ENCODE peak calls at places on chromosomes 6 and 20, in eight cellular contexts. One of them, this sample, is unnamed.

GRCh38 chr6:138509371-138509770 is 10.1 kb upstream of the NHSL1 start:
- DNase-seq in GM23338: peak; percentile 71
- DNase-seq in tibial nerve: no peak
- DNase-seq in heart left ventricle: no peak
- DNase-seq in osteoblast: peak; percentile 46
- DNase-seq in AG10803: peak; percentile 48
- DNase-seq in esophagus squamous epithelium: no peak
- DNase-seq in stomach: peak; percentile 63
- DNase-seq in this sample: peak; percentile 36

GRCh38 chr6:139388384-139388783 is 13.9 kb upstream of the CITED2 start:
- DNase-seq in stomach: no peak
- DNase-seq in GM23338: no peak
- DNase-seq in AG10803: no peak
- DNase-seq in heart left ventricle: no peak
- DNase-seq in tibial nerve: no peak
- DNase-seq in osteoblast: no peak
- DNase-seq in esophagus squamous epithelium: no peak
- DNase-seq in this sample: no peak

GRCh38 chr6:108106694-108107093 is 32.2 kb upstream of the OSTM1 start:
- DNase-seq in GM23338: no peak
- DNase-seq in esophagus squamous epithelium: no peak
- DNase-seq in heart left ventricle: no peak
- DNase-seq in AG10803: no peak
- DNase-seq in tibial nerve: no peak
- DNase-seq in osteoblast: no peak
- DNase-seq in stomach: no peak
- DNase-seq in this sample: no peak

GRCh38 chr20:19456600-19457390 is 244.4 kb downstream of the SLC24A3 start:
- DNase-seq in stomach: no peak
- DNase-seq in GM23338: no peak
- DNase-seq in tibial nerve: no peak
- DNase-seq in osteoblast: no peak
- DNase-seq in AG10803: no peak
- DNase-seq in esophagus squamous epithelium: no peak
- DNase-seq in heart left ventricle: no peak
- DNase-seq in this sample: no peak

GRCh38 chr20:64220420-64220819 is 35.1 kb upstream of the PCMTD2 start:
- DNase-seq in heart left ventricle: no peak
- DNase-seq in tibial nerve: no peak
- DNase-seq in stomach: no peak
- DNase-seq in GM23338: no peak
- DNase-seq in esophagus squamous epithelium: no peak
- DNase-seq in AG10803: no peak
- DNase-seq in osteoblast: no peak
- DNase-seq in this sample: no peak

GRCh38 chr6:53311586-53311935 is 37.2 kb downstream of the ELOVL5 start:
- DNase-seq in osteoblast: no peak
- DNase-seq in AG10803: peak; percentile 66
- DNase-seq in GM23338: no peak
- DNase-seq in heart left ventricle: no peak
- DNase-seq in tibial nerve: no peak
- DNase-seq in esophagus squamous epithelium: no peak
- DNase-seq in stomach: no peak
- DNase-seq in this sample: no peak

GRCh38 chr6:87837876-87838275 is 135.8 kb upstream of the AKIRIN2 start:
- DNase-seq in tibial nerve: no peak
- DNase-seq in esophagus squamous epithelium: no peak
- DNase-seq in AG10803: no peak
- DNase-seq in heart left ventricle: no peak
- DNase-seq in stomach: no peak
- DNase-seq in GM23338: no peak
- DNase-seq in osteoblast: no peak
- DNase-seq in this sample: no peak

GRCh38 chr20:17841751-17842191 is 126.8 kb downstream of the SNX5 start:
- DNase-seq in osteoblast: no peak
- DNase-seq in heart left ventricle: peak; percentile 69
- DNase-seq in esophagus squamous epithelium: no peak
- DNase-seq in tibial nerve: peak; percentile 36
- DNase-seq in GM23338: no peak
- DNase-seq in stomach: no peak
- DNase-seq in AG10803: peak; percentile 84
- DNase-seq in this sample: peak; percentile 75

GRCh38 chr6:81696505-81696904 is 56.0 kb downstream of the TENT5A start:
- DNase-seq in GM23338: peak; percentile 8
- DNase-seq in heart left ventricle: no peak
- DNase-seq in tibial nerve: no peak
- DNase-seq in esophagus squamous epithelium: no peak
- DNase-seq in osteoblast: no peak
- DNase-seq in stomach: peak; percentile 29
- DNase-seq in AG10803: no peak
- DNase-seq in this sample: no peak

GRCh38 chr20:46959081-46959692 is 64.5 kb downstream of the EYA2 start:
- DNase-seq in tibial nerve: no peak
- DNase-seq in esophagus squamous epithelium: no peak
- DNase-seq in stomach: no peak
- DNase-seq in osteoblast: peak; percentile 94
- DNase-seq in heart left ventricle: no peak
- DNase-seq in GM23338: no peak
- DNase-seq in AG10803: peak; percentile 91
- DNase-seq in this sample: no peak

GRCh38 chr20:8401491-8401890 is 269.4 kb downstream of the PLCB1 start:
- DNase-seq in esophagus squamous epithelium: no peak
- DNase-seq in GM23338: no peak
- DNase-seq in osteoblast: no peak
- DNase-seq in AG10803: peak; percentile 39
- DNase-seq in stomach: no peak
- DNase-seq in heart left ventricle: no peak
- DNase-seq in tibial nerve: no peak
- DNase-seq in this sample: no peak

GRCh38 chr6:107701231-107701630 is 122.9 kb downstream of the SCML4 start:
- DNase-seq in tibial nerve: no peak
- DNase-seq in GM23338: no peak
- DNase-seq in stomach: no peak
- DNase-seq in esophagus squamous epithelium: no peak
- DNase-seq in AG10803: no peak
- DNase-seq in osteoblast: no peak
- DNase-seq in heart left ventricle: no peak
- DNase-seq in this sample: no peak

GRCh38 chr20:10213526-10213925 is 5.1 kb upstream of the SNAP25 start:
- DNase-seq in AG10803: no peak
- DNase-seq in esophagus squamous epithelium: no peak
- DNase-seq in osteoblast: no peak
- DNase-seq in heart left ventricle: no peak
- DNase-seq in tibial nerve: no peak
- DNase-seq in GM23338: no peak
- DNase-seq in stomach: no peak
- DNase-seq in this sample: no peak

GRCh38 chr6:162124710-162125435 is 602.7 kb downstream of the PRKN start:
- DNase-seq in osteoblast: no peak
- DNase-seq in GM23338: no peak
- DNase-seq in stomach: no peak
- DNase-seq in AG10803: no peak
- DNase-seq in esophagus squamous epithelium: no peak
- DNase-seq in tibial nerve: no peak
- DNase-seq in heart left ventricle: no peak
- DNase-seq in this sample: no peak

GRCh38 chr6:118896339-118897136 is 2.6 kb downstream of the ASF1A start:
- DNase-seq in AG10803: peak; percentile 49
- DNase-seq in osteoblast: no peak
- DNase-seq in GM23338: peak; percentile 64
- DNase-seq in esophagus squamous epithelium: no peak
- DNase-seq in tibial nerve: no peak
- DNase-seq in stomach: no peak
- DNase-seq in heart left ventricle: no peak
- DNase-seq in this sample: no peak

GRCh38 chr20:9149796-9150195 is 80.9 kb downstream of the PLCB4 start:
- DNase-seq in esophagus squamous epithelium: no peak
- DNase-seq in stomach: no peak
- DNase-seq in tibial nerve: no peak
- DNase-seq in heart left ventricle: no peak
- DNase-seq in osteoblast: no peak
- DNase-seq in GM23338: no peak
- DNase-seq in AG10803: no peak
- DNase-seq in this sample: no peak

GRCh38 chr6:14441371-14441781 is 323.8 kb downstream of the CD83 start:
- DNase-seq in stomach: no peak
- DNase-seq in GM23338: no peak
- DNase-seq in esophagus squamous epithelium: no peak
- DNase-seq in tibial nerve: no peak
- DNase-seq in osteoblast: no peak
- DNase-seq in AG10803: peak; percentile 91
- DNase-seq in heart left ventricle: peak; percentile 36
- DNase-seq in this sample: no peak

GRCh38 chr6:152353440-152353839 is 283.7 kb downstream of the SYNE1 start:
- DNase-seq in AG10803: no peak
- DNase-seq in esophagus squamous epithelium: no peak
- DNase-seq in osteoblast: no peak
- DNase-seq in heart left ventricle: no peak
- DNase-seq in tibial nerve: no peak
- DNase-seq in stomach: no peak
- DNase-seq in GM23338: no peak
- DNase-seq in this sample: no peak

GRCh38 chr6:152356016-152356415 is 281.1 kb downstream of the SYNE1 start:
- DNase-seq in AG10803: peak; percentile 16
- DNase-seq in esophagus squamous epithelium: no peak
- DNase-seq in stomach: no peak
- DNase-seq in osteoblast: no peak
- DNase-seq in tibial nerve: no peak
- DNase-seq in GM23338: no peak
- DNase-seq in heart left ventricle: no peak
- DNase-seq in this sample: no peak

GRCh38 chr6:152355166-152355565 is 282.0 kb downstream of the SYNE1 start:
- DNase-seq in AG10803: no peak
- DNase-seq in esophagus squamous epithelium: no peak
- DNase-seq in stomach: no peak
- DNase-seq in osteoblast: no peak
- DNase-seq in heart left ventricle: no peak
- DNase-seq in GM23338: no peak
- DNase-seq in tibial nerve: no peak
- DNase-seq in this sample: no peak

GRCh38 chr6:152360016-152360415 is 277.1 kb downstream of the SYNE1 start:
- DNase-seq in GM23338: no peak
- DNase-seq in stomach: no peak
- DNase-seq in heart left ventricle: no peak
- DNase-seq in esophagus squamous epithelium: no peak
- DNase-seq in AG10803: no peak
- DNase-seq in osteoblast: no peak
- DNase-seq in tibial nerve: no peak
- DNase-seq in this sample: no peak

GRCh38 chr6:152356659-152357058 is 280.5 kb downstream of the SYNE1 start:
- DNase-seq in AG10803: peak; percentile 51
- DNase-seq in GM23338: peak; percentile 64
- DNase-seq in osteoblast: no peak
- DNase-seq in tibial nerve: no peak
- DNase-seq in heart left ventricle: no peak
- DNase-seq in esophagus squamous epithelium: no peak
- DNase-seq in stomach: no peak
- DNase-seq in this sample: no peak
- TF ChIP-seq CTCF in AG10803: peak; percentile 37
- TF ChIP-seq CTCF in GM23338: peak; percentile 61
- TF ChIP-seq CTCF in osteoblast: peak; percentile 33
- TF ChIP-seq CTCF in tibial nerve: no peak
- TF ChIP-seq CTCF in heart left ventricle: peak; percentile 42
- TF ChIP-seq CTCF in esophagus squamous epithelium: no peak
- TF ChIP-seq CTCF in stomach: no peak
- TF ChIP-seq CTCF in this sample: no peak

GRCh38 chr20:32536861-32537656 is 48.1 kb downstream of the NOL4L start:
- DNase-seq in osteoblast: no peak
- DNase-seq in AG10803: no peak
- DNase-seq in tibial nerve: no peak
- DNase-seq in esophagus squamous epithelium: no peak
- DNase-seq in GM23338: peak; percentile 61
- DNase-seq in heart left ventricle: no peak
- DNase-seq in stomach: peak; percentile 90
- DNase-seq in this sample: no peak
- H3K4me3 ChIP-seq in osteoblast: no peak overlapping the region
- H3K4me3 ChIP-seq in AG10803: peak overlapping the region; percentile 18
- H3K4me3 ChIP-seq in tibial nerve: peak overlapping the region; percentile 29
- H3K4me3 ChIP-seq in esophagus squamous epithelium: peak overlapping the region; percentile 46
- H3K4me3 ChIP-seq in GM23338: peak overlapping the region; percentile 74
- H3K4me3 ChIP-seq in heart left ventricle: peak overlapping the region; percentile 18
- H3K4me3 ChIP-seq in stomach: peak overlapping the region; percentile 58
- H3K4me3 ChIP-seq in this sample: peak overlapping the region; percentile 13

GRCh38 chr6:113978084-113978675 is 7.2 kb upstream of the HDAC2 start:
- DNase-seq in stomach: no peak
- DNase-seq in esophagus squamous epithelium: no peak
- DNase-seq in AG10803: no peak
- DNase-seq in osteoblast: peak; percentile 82
- DNase-seq in tibial nerve: no peak
- DNase-seq in heart left ventricle: no peak
- DNase-seq in GM23338: no peak
- DNase-seq in this sample: no peak
- TF ChIP-seq CTCF in stomach: no peak
- TF ChIP-seq CTCF in esophagus squamous epithelium: no peak
- TF ChIP-seq CTCF in AG10803: no peak
- TF ChIP-seq CTCF in osteoblast: no peak
- TF ChIP-seq CTCF in tibial nerve: no peak
- TF ChIP-seq CTCF in heart left ventricle: no peak
- TF ChIP-seq CTCF in GM23338: no peak
- TF ChIP-seq CTCF in this sample: no peak

DNA sequence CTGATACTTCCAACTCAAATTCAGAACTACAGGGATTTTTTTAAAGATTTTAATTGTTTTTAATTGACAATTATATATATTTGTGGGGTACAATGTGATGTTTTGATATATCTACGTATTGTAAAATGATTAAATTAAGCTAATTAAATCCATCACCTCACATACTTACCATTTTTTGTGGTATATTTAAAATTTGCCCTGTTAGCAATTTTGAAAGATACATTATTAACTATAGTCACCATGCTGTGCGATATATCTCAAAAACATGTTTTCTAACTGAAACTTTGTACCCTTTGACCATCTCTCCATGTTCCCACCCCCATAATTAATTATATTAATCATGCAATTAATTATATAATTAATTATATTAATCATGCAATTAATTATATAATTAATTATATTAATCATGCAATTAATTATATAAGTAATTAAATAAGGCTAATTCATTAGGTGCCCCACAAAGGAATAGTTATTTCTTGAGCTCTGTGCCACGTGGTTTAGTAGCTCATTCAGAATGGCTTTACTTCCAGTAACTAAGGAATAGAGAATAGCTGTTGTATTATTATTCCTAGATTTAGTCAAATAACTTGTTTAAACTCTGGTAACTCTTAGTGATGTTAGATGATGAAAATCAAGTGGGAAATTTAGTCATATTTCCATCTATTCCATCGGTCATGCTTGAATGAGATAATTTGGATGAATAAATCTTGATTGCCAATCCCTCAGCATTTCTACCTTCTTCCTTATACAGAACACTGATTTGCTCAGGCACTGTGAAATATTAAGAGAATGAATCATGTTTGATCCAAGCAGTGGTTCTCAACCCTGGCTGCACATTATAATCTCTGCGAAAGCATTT is 25.1 kb downstream of the LOC128125822 start:
- DNase-seq in tibial nerve: no peak
- DNase-seq in GM23338: no peak
- DNase-seq in stomach: no peak
- DNase-seq in AG10803: no peak
- DNase-seq in heart left ventricle: no peak
- DNase-seq in esophagus squamous epithelium: no peak
- DNase-seq in osteoblast: no peak
- DNase-seq in this sample: no peak
- H3K4me3 ChIP-seq in tibial nerve: no peak overlapping the region
- H3K4me3 ChIP-seq in GM23338: peak overlapping the region; percentile 61
- H3K4me3 ChIP-seq in stomach: peak overlapping the region; percentile 45
- H3K4me3 ChIP-seq in AG10803: peak overlapping the region; percentile 71
- H3K4me3 ChIP-seq in heart left ventricle: no peak overlapping the region
- H3K4me3 ChIP-seq in esophagus squamous epithelium: peak overlapping the region; percentile 40
- H3K4me3 ChIP-seq in osteoblast: peak overlapping the region; percentile 73
- H3K4me3 ChIP-seq in this sample: peak overlapping the region; percentile 59